ENCODE peak calls at places on chromosomes 5 and 9, in nine cellular contexts. L, U, C, Z, N, Y, T, D and F are unnamed samples.

GRCh38 chr9:124652203-124652992 is 118.7 kb downstream of the NR6A1 start:
- DNase-seq in Y (no peak), U (no peak), T (no peak), N (peak; percentile 82), D (no peak), C (peak; percentile 97), Z (no peak), L (peak; percentile 56), F (no peak)

GRCh38 chr5:73380710-73381586 is 67.6 kb downstream of the FOXD1 start:
- DNase-seq in Z (no peak), T (no peak), D (no peak), N (no peak), Y (no peak), U (no peak), C (no peak), L (no peak), F (no peak)

GRCh38 chr9:103997861-103998370 is 96.2 kb upstream of the SMC2 start:
- DNase-seq in U (no peak), N (no peak), Z (no peak), Y (no peak), T (no peak), D (no peak), L (no peak), C (no peak), F (no peak)

GRCh38 chr9:38641985-38642864 is 21.8 kb upstream of the ANKRD18A start:
- DNase-seq in Z (no peak), N (peak; percentile 69), L (no peak), U (no peak), D (no peak), Y (no peak), C (no peak), T (peak; percentile 67), F (peak; percentile 51)

GRCh38 chr5:75558221-75558620 is 46.5 kb downstream of the POLK start:
- DNase-seq in U (no peak), C (no peak), Y (no peak), Z (no peak), T (no peak), L (no peak), N (no peak), D (no peak), F (no peak)

GRCh38 chr9:105154723-105155191 is 89.7 kb upstream of the SLC44A1 start:
- DNase-seq in N (peak; percentile 64), C (no peak), Y (no peak), U (no peak), D (no peak), Z (no peak), T (no peak), L (no peak), F (no peak)

GRCh38 chr5:160369990-160370712 is at the start of gene C1QTNF2:
- DNase-seq in Y (no peak), N (peak; percentile 35), D (peak; percentile 79), T (no peak), U (peak; percentile 70), L (peak; percentile 44), C (no peak), Z (peak; percentile 88), F (no peak)

GRCh38 chr9:116377179-116377790 is 223.7 kb downstream of the PAPPA start:
- DNase-seq in Z (no peak), T (no peak), D (no peak), L (no peak), C (peak; percentile 74), N (peak; percentile 65), Y (no peak), U (no peak), F (no peak)

GRCh38 chr5:133227082-133227481 is 175.3 kb downstream of the HSPA4 start:
- DNase-seq in L (no peak), U (no peak), Z (no peak), D (no peak), Y (no peak), C (no peak), N (no peak), T (no peak), F (no peak)

GRCh38 chr5:108148715-108149139 is 233.2 kb downstream of the FBXL17 start:
- DNase-seq in Y (no peak), N (peak; percentile 59), L (no peak), T (peak; percentile 54), D (no peak), Z (no peak), C (peak; percentile 44), U (no peak), F (no peak)

GRCh38 chr5:125559296-125559695 is 812.9 kb upstream of the ZNF608 start:
- DNase-seq in D (no peak), U (no peak), Y (no peak), L (no peak), T (no peak), N (peak; percentile 83), Z (no peak), C (peak; percentile 84), F (no peak)

GRCh38 chr9:121156263-121156731 is 45.4 kb downstream of the RAB14 start:
- DNase-seq in T (peak; percentile 97), N (peak; percentile 65), C (no peak), Z (no peak), L (no peak), D (no peak), Y (no peak), U (no peak), F (no peak)

GRCh38 chr9:93167838-93168237 is 16.1 kb upstream of the WNK2 start:
- DNase-seq in L (no peak), Z (no peak), N (no peak), Y (no peak), T (no peak), D (no peak), C (no peak), U (no peak), F (no peak)

GRCh38 chr5:22560115-22560514 is 293.0 kb downstream of the CDH12 start:
- DNase-seq in U (no peak), D (no peak), N (peak; percentile 43), T (no peak), Z (no peak), L (no peak), Y (no peak), C (no peak), F (no peak)

GRCh38 chr5:178288373-178289368 is 56.1 kb upstream of the PHYKPL start:
- DNase-seq in U (no peak), Y (no peak), L (no peak), D (no peak), T (no peak), Z (no peak), C (peak; percentile 56), N (peak; percentile 56), F (peak; percentile 17)

GRCh38 chr9:20001058-20001457 is 212.2 kb upstream of the SLC24A2 start:
- DNase-seq in Y (no peak), D (no peak), T (no peak), N (no peak), Z (no peak), U (no peak), L (no peak), C (no peak), F (no peak)

GRCh38 chr9:77793909-77794308 is 145.8 kb upstream of the GNA14 start:
- DNase-seq in C (peak; percentile 60), U (no peak), N (peak; percentile 62), L (no peak), Z (no peak), Y (no peak), T (no peak), D (no peak), F (no peak)

GRCh38 chr9:79255681-79256080 is 316.1 kb upstream of the TLE4 start:
- DNase-seq in D (no peak), U (no peak), T (no peak), N (no peak), C (no peak), Z (no peak), L (no peak), Y (no peak), F (peak; percentile 10)

GRCh38 chr5:64874753-64875152 is 106.0 kb downstream of the CWC27 start:
- DNase-seq in L (no peak), T (no peak), N (no peak), U (no peak), Z (no peak), Y (no peak), C (no peak), D (no peak), F (no peak)

DNA sequence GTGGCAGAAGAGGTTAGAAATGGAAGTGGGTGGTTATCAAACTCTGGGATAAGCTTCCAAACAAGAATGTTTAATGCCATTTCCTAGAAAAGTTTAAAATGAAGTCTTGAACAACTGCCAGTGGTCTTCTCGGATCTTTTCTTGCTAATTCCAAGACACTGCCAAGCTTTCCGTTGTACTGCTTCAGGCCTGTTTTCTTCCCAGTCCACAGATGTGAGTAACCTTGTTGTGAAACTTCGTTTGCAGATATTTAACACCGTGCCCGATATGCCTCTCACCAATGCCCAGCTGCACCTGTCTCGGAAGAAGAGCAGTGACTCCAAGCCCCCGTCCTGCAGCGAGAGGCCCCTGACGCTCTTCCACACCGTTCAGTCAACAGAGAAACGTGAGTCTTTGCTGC is 269.8 kb downstream of the NR3C1 start:
- DNase-seq in C (no peak), Z (no peak), T (no peak), N (no peak), L (no peak), Y (no peak), U (no peak), D (no peak), F (no peak)
- H3K27ac ChIP-seq in C (no peak overlapping the region), Z (no peak overlapping the region), T (peak overlapping the region; percentile 98), N (no peak overlapping the region), L (no peak overlapping the region), Y (no peak overlapping the region), U (no peak overlapping the region), D (peak overlapping the region; percentile 8), F (no peak overlapping the region)

GRCh38 chr5:150183436-150183835 is 6.4 kb upstream of the SLC6A7 start:
- DNase-seq in C (no peak), L (no peak), U (no peak), D (no peak), Y (no peak), T (no peak), N (no peak), Z (no peak), F (no peak)
- H3K27ac ChIP-seq in C (no peak overlapping the region), L (no peak overlapping the region), U (no peak overlapping the region), D (no peak overlapping the region), Y (no peak overlapping the region), T (no peak overlapping the region), N (no peak overlapping the region), Z (no peak overlapping the region), F (no peak overlapping the region)

GRCh38 chr9:73133042-73133651 is 18.5 kb upstream of the ANXA1 start:
- DNase-seq in N (no peak), L (no peak), T (no peak), C (no peak), Y (no peak), U (no peak), D (no peak), Z (no peak), F (no peak)
- H3K27ac ChIP-seq in N (peak overlapping the region; percentile 75), L (peak overlapping the region; percentile 93), T (no peak overlapping the region), C (peak overlapping the region; percentile 78), Y (peak overlapping the region; percentile 89), U (peak overlapping the region; percentile 31), D (peak overlapping the region; percentile 85), Z (peak overlapping the region; percentile 86), F (no peak overlapping the region)

DNA sequence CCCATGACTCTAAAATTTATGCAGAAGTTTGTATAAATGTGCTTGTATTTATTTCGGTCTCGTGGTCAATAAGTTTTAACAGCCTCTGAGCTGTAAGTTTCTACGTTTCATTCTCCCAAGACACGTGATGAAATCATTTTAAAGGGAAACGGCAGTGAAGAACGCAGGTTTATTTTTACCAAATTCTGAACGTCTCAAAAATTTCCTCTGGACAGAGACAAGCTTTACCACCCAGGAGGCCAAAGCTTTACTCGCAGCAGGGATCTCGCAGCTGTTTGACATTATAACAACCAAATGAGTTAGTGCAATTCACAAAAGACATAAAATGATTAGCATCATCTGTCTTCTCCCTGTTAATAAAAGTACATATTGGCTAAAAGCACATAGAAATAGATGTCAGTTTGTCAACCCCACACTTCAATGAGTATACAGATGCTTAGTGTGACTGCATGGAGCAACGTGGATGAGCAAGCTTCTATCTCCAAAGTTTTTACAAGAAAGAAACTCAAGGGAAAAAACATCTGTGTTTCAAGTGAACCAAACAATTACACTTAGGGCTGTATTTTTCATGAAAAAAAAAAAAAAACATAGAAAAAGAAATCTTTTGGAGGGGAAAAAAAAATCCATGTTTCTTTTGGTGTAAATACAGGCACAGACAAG is 2.5 kb downstream of the SEMA5A start:
- DNase-seq in T (no peak), C (no peak), U (no peak), D (no peak), L (no peak), Z (no peak), Y (no peak), N (no peak), F (no peak)
- H3K27ac ChIP-seq in T (no peak overlapping the region), C (no peak overlapping the region), U (no peak overlapping the region), D (peak overlapping the region; percentile 71), L (peak overlapping the region; percentile 1), Z (no peak overlapping the region), Y (no peak overlapping the region), N (no peak overlapping the region), F (no peak overlapping the region)